ENCODE peak calls at places on chromosomes 16 and 17, in five cellular contexts. One of them, this sample, is unnamed.

GRCh38 chr17:45222273-45222993 is 748 bp downstream of the FMNL1 start:
- DNase-seq in mammary epithelial cell: no peak
- DNase-seq in fibroblast of lung: no peak
- DNase-seq in pancreas: no peak
- DNase-seq in fibroblast of villous mesenchyme: no peak
- DNase-seq in this sample: no peak

GRCh38 chr17:37259030-37259735 is 116.6 kb upstream of the C17orf78 start:
- DNase-seq in mammary epithelial cell: peak
- DNase-seq in fibroblast of lung: peak
- DNase-seq in pancreas: no peak
- DNase-seq in fibroblast of villous mesenchyme: no peak
- DNase-seq in this sample: no peak

GRCh38 chr17:57486978-57487377 is 230.7 kb downstream of the MSI2 start:
- DNase-seq in mammary epithelial cell: peak
- DNase-seq in fibroblast of lung: no peak
- DNase-seq in pancreas: no peak
- DNase-seq in fibroblast of villous mesenchyme: no peak
- DNase-seq in this sample: no peak

GRCh38 chr16:24499193-24499814 is 40.1 kb upstream of the RBBP6 start:
- DNase-seq in mammary epithelial cell: peak
- DNase-seq in fibroblast of lung: no peak
- DNase-seq in pancreas: no peak
- DNase-seq in fibroblast of villous mesenchyme: peak
- DNase-seq in this sample: peak

GRCh38 chr17:50027639-50028206 is 28.2 kb upstream of the ITGA3 start:
- DNase-seq in mammary epithelial cell: peak
- DNase-seq in fibroblast of lung: peak
- DNase-seq in pancreas: no peak
- DNase-seq in fibroblast of villous mesenchyme: peak
- DNase-seq in this sample: no peak

GRCh38 chr17:30599424-30600061 is 122.3 kb downstream of the GOSR1 start:
- DNase-seq in mammary epithelial cell: no peak
- DNase-seq in fibroblast of lung: no peak
- DNase-seq in pancreas: no peak
- DNase-seq in fibroblast of villous mesenchyme: no peak
- DNase-seq in this sample: no peak

GRCh38 chr16:9840761-9841665 is 341.2 kb downstream of the GRIN2A start:
- DNase-seq in mammary epithelial cell: no peak
- DNase-seq in fibroblast of lung: peak
- DNase-seq in pancreas: no peak
- DNase-seq in fibroblast of villous mesenchyme: no peak
- DNase-seq in this sample: no peak

GRCh38 chr16:70738083-70738977 is 52.5 kb upstream of the MTSS2 start:
- DNase-seq in mammary epithelial cell: peak
- DNase-seq in fibroblast of lung: peak
- DNase-seq in pancreas: no peak
- DNase-seq in fibroblast of villous mesenchyme: peak
- DNase-seq in this sample: no peak

GRCh38 chr16:1981972-1982574 is 804 bp upstream of the NOXO1 start:
- DNase-seq in mammary epithelial cell: peak
- DNase-seq in fibroblast of lung: no peak
- DNase-seq in pancreas: no peak
- DNase-seq in fibroblast of villous mesenchyme: no peak
- DNase-seq in this sample: no peak

GRCh38 chr16:86676216-86676800 is 98.0 kb downstream of the FOXL1 start:
- DNase-seq in mammary epithelial cell: peak
- DNase-seq in fibroblast of lung: peak
- DNase-seq in pancreas: no peak
- DNase-seq in fibroblast of villous mesenchyme: peak
- DNase-seq in this sample: no peak

GRCh38 chr17:74451557-74451956 is 14.9 kb upstream of the CD300A start:
- DNase-seq in mammary epithelial cell: no peak
- DNase-seq in fibroblast of lung: no peak
- DNase-seq in pancreas: no peak
- DNase-seq in fibroblast of villous mesenchyme: no peak
- DNase-seq in this sample: no peak

GRCh38 chr17:63247706-63248105 is 198.4 kb downstream of the CYB561 start:
- DNase-seq in mammary epithelial cell: no peak
- DNase-seq in fibroblast of lung: no peak
- DNase-seq in pancreas: no peak
- DNase-seq in fibroblast of villous mesenchyme: no peak
- DNase-seq in this sample: no peak

GRCh38 chr16:29705030-29705429 is 26.1 kb downstream of the QPRT start:
- DNase-seq in mammary epithelial cell: no peak
- DNase-seq in fibroblast of lung: peak
- DNase-seq in pancreas: no peak
- DNase-seq in fibroblast of villous mesenchyme: no peak
- DNase-seq in this sample: no peak

GRCh38 chr16:72221216-72221995 is 49.5 kb upstream of the PMFBP1 start:
- DNase-seq in mammary epithelial cell: no peak
- DNase-seq in fibroblast of lung: no peak
- DNase-seq in pancreas: no peak
- DNase-seq in fibroblast of villous mesenchyme: no peak
- DNase-seq in this sample: no peak

GRCh38 chr16:51181495-51181795 is 30.4 kb upstream of the SALL1 start:
- DNase-seq in mammary epithelial cell: no peak
- DNase-seq in fibroblast of lung: peak
- DNase-seq in pancreas: no peak
- DNase-seq in fibroblast of villous mesenchyme: no peak
- DNase-seq in this sample: no peak

GRCh38 chr16:64452446-64452845 is 669.4 kb downstream of the CDH11 start:
- DNase-seq in mammary epithelial cell: no peak
- DNase-seq in fibroblast of lung: no peak
- DNase-seq in pancreas: no peak
- DNase-seq in fibroblast of villous mesenchyme: no peak
- DNase-seq in this sample: no peak

GRCh38 chr16:64459821-64460220 is 662.0 kb downstream of the CDH11 start:
- DNase-seq in mammary epithelial cell: no peak
- DNase-seq in fibroblast of lung: peak
- DNase-seq in pancreas: no peak
- DNase-seq in fibroblast of villous mesenchyme: peak
- DNase-seq in this sample: no peak

GRCh38 chr16:64459402-64459801 is 662.5 kb downstream of the CDH11 start:
- DNase-seq in mammary epithelial cell: no peak
- DNase-seq in fibroblast of lung: peak
- DNase-seq in pancreas: no peak
- DNase-seq in fibroblast of villous mesenchyme: no peak
- DNase-seq in this sample: no peak

GRCh38 chr16:64453643-64454042 is 668.2 kb downstream of the CDH11 start:
- DNase-seq in mammary epithelial cell: no peak
- DNase-seq in fibroblast of lung: no peak
- DNase-seq in pancreas: no peak
- DNase-seq in fibroblast of villous mesenchyme: no peak
- DNase-seq in this sample: no peak

DNA sequence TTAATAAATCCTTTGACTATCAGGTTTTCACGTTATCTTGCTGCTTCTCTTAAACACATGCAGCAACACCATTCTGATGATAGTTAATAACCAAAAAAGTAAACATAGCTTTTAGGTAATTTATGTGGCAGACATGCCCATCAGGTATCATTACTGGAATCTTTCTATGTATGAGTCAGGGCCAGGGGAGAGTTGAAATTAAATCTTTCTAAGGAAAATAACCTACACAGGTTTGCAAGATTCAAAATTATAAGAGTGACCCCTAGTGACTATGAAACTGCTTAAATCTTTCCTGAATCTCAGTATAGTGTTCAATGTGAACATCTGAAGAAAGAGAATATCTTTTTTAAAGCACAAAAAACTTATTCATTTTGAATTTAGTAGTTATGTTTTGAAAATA is 666.6 kb downstream of the CDH11 start:
- DNase-seq in mammary epithelial cell: no peak
- DNase-seq in fibroblast of lung: peak
- DNase-seq in pancreas: no peak
- DNase-seq in fibroblast of villous mesenchyme: peak
- DNase-seq in this sample: no peak
- TF ChIP-seq CTCF in mammary epithelial cell: no peak
- TF ChIP-seq CTCF in fibroblast of lung: no peak
- TF ChIP-seq CTCF in pancreas: no peak
- TF ChIP-seq CTCF in fibroblast of villous mesenchyme: peak
- TF ChIP-seq CTCF in this sample: no peak

GRCh38 chr17:79947351-79948031 is 88.2 kb downstream of the TBC1D16 start:
- DNase-seq in mammary epithelial cell: peak
- DNase-seq in fibroblast of lung: peak
- DNase-seq in pancreas: peak
- DNase-seq in fibroblast of villous mesenchyme: peak
- DNase-seq in this sample: no peak

GRCh38 chr17:79948406-79948917 is 87.2 kb downstream of the TBC1D16 start:
- DNase-seq in mammary epithelial cell: no peak
- DNase-seq in fibroblast of lung: no peak
- DNase-seq in pancreas: peak
- DNase-seq in fibroblast of villous mesenchyme: no peak
- DNase-seq in this sample: no peak

GRCh38 chr17:79950306-79950705 is 85.4 kb downstream of the TBC1D16 start:
- DNase-seq in mammary epithelial cell: no peak
- DNase-seq in fibroblast of lung: no peak
- DNase-seq in pancreas: peak
- DNase-seq in fibroblast of villous mesenchyme: no peak
- DNase-seq in this sample: peak

GRCh38 chr17:79949646-79950292 is 85.9 kb downstream of the TBC1D16 start:
- DNase-seq in mammary epithelial cell: no peak
- DNase-seq in fibroblast of lung: no peak
- DNase-seq in pancreas: peak
- DNase-seq in fibroblast of villous mesenchyme: no peak
- DNase-seq in this sample: no peak

GRCh38 chr17:79948918-79949645 is 86.6 kb downstream of the TBC1D16 start:
- DNase-seq in mammary epithelial cell: no peak
- DNase-seq in fibroblast of lung: no peak
- DNase-seq in pancreas: peak
- DNase-seq in fibroblast of villous mesenchyme: no peak
- DNase-seq in this sample: peak
- H3K4me3 ChIP-seq in mammary epithelial cell: no peak
- H3K4me3 ChIP-seq in fibroblast of lung: no peak
- H3K4me3 ChIP-seq in pancreas: no peak
- H3K4me3 ChIP-seq in fibroblast of villous mesenchyme: no peak
- H3K4me3 ChIP-seq in this sample: no peak

GRCh38 chr16:84746875-84747274 is 47.1 kb downstream of the USP10 start:
- DNase-seq in mammary epithelial cell: no peak
- DNase-seq in fibroblast of lung: no peak
- DNase-seq in pancreas: no peak
- DNase-seq in fibroblast of villous mesenchyme: no peak
- DNase-seq in this sample: peak
- TF ChIP-seq CTCF in mammary epithelial cell: peak
- TF ChIP-seq CTCF in fibroblast of lung: peak
- TF ChIP-seq CTCF in pancreas: no peak
- TF ChIP-seq CTCF in fibroblast of villous mesenchyme: peak
- TF ChIP-seq CTCF in this sample: peak

GRCh38 chr16:79965718-79966117 is 365.2 kb upstream of the MAF start:
- DNase-seq in mammary epithelial cell: no peak
- DNase-seq in fibroblast of lung: no peak
- DNase-seq in pancreas: no peak
- DNase-seq in fibroblast of villous mesenchyme: no peak
- DNase-seq in this sample: no peak
- H3K4me3 ChIP-seq in mammary epithelial cell: no peak
- H3K4me3 ChIP-seq in fibroblast of lung: no peak
- H3K4me3 ChIP-seq in pancreas: no peak
- H3K4me3 ChIP-seq in fibroblast of villous mesenchyme: no peak
- H3K4me3 ChIP-seq in this sample: no peak

GRCh38 chr16:67924140-67924906 is 7.3 kb downstream of the CTRL start:
- DNase-seq in mammary epithelial cell: no peak
- DNase-seq in fibroblast of lung: no peak
- DNase-seq in pancreas: no peak
- DNase-seq in fibroblast of villous mesenchyme: no peak
- DNase-seq in this sample: no peak

GRCh38 chr16:67928147-67928546 is 3.5 kb downstream of the CTRL start:
- DNase-seq in mammary epithelial cell: no peak
- DNase-seq in fibroblast of lung: no peak
- DNase-seq in pancreas: no peak
- DNase-seq in fibroblast of villous mesenchyme: no peak
- DNase-seq in this sample: no peak

GRCh38 chr16:67927131-67927941 is 4.3 kb downstream of the CTRL start:
- DNase-seq in mammary epithelial cell: no peak
- DNase-seq in fibroblast of lung: no peak
- DNase-seq in pancreas: peak
- DNase-seq in fibroblast of villous mesenchyme: no peak
- DNase-seq in this sample: no peak

GRCh38 chr16:67928561-67929364 is 2.9 kb downstream of the CTRL start:
- DNase-seq in mammary epithelial cell: peak
- DNase-seq in fibroblast of lung: peak
- DNase-seq in pancreas: peak
- DNase-seq in fibroblast of villous mesenchyme: peak
- DNase-seq in this sample: peak

GRCh38 chr16:67926181-67926742 is 5.4 kb downstream of the CTRL start:
- DNase-seq in mammary epithelial cell: no peak
- DNase-seq in fibroblast of lung: no peak
- DNase-seq in pancreas: peak
- DNase-seq in fibroblast of villous mesenchyme: no peak
- DNase-seq in this sample: no peak
- TF ChIP-seq CTCF in mammary epithelial cell: no peak
- TF ChIP-seq CTCF in fibroblast of lung: no peak
- TF ChIP-seq CTCF in pancreas: no peak
- TF ChIP-seq CTCF in fibroblast of villous mesenchyme: no peak
- TF ChIP-seq CTCF in this sample: peak

DNA sequence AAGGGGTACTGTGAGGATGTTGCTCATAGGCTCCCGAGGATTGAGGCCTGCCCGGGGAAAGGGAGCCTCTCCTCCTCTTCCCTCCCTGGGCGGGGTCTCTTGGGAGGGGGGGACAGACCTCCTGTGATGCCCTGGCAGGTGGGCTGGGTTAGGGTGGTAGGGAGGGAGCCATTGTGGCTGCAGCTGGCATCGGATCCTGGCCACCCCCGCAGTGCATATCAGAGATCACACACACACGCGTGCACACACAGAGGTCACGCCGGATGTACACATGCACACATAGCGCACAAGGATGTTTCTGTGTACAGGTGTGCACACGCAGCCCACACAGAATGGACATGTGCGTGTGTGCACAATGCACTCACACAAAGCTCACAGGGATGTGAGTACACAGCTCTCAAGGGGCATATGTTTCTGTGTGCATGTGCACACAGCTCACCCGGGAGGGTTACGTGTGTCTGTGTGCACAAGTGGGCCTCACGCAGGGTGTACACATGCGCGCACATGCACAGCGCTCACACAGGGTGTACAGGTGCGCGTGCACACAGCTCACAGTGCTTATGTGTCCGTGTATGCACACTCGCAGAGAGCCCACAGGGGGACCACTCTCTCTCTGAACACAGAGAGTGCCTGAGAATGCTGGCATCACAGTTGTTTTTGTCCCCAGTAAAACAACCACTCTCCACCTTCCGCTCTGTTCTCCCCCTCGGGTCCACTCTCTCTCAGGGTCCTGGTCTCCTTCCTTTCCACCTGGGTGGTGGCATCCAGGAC is 2.4 kb downstream of the GJD3 start:
- DNase-seq in mammary epithelial cell: no peak
- DNase-seq in fibroblast of lung: no peak
- DNase-seq in pancreas: no peak
- DNase-seq in fibroblast of villous mesenchyme: no peak
- DNase-seq in this sample: no peak
- H3K4me3 ChIP-seq in mammary epithelial cell: peak
- H3K4me3 ChIP-seq in fibroblast of lung: peak
- H3K4me3 ChIP-seq in pancreas: peak
- H3K4me3 ChIP-seq in fibroblast of villous mesenchyme: peak
- H3K4me3 ChIP-seq in this sample: peak

DNA sequence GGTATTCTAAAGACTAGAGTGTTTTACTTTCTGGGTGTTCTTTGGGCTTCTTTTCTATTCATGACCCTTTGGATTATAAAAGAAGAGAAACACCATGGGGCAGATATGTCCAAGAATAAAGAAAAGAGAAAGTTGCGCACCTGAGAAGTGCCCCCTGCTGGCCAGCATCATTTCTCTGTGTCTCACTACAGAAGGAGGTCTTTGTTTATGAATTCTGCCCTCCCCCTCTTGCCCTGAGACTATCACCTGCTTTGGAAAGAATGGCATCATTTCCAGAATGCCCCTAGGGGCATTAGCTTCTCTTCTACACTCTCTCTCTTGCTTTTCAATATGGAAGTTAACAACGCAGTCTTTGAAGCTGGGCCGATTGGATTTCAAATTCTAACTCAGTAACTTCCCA is 45.0 kb downstream of the CDH13 start:
- DNase-seq in mammary epithelial cell: no peak
- DNase-seq in fibroblast of lung: no peak
- DNase-seq in pancreas: no peak
- DNase-seq in fibroblast of villous mesenchyme: no peak
- DNase-seq in this sample: no peak
- TF ChIP-seq CTCF in mammary epithelial cell: peak
- TF ChIP-seq CTCF in fibroblast of lung: no peak
- TF ChIP-seq CTCF in pancreas: no peak
- TF ChIP-seq CTCF in fibroblast of villous mesenchyme: peak
- TF ChIP-seq CTCF in this sample: peak

This sample was measured in Caco-2.